ENCODE peak calls at places on chromosomes 16 and 17, in eight cellular contexts. One of them, this sample, is unnamed.

GRCh38 chr17:40311575-40311974 is 2.6 kb downstream of the RARA start:
- DNase-seq in OCI-LY7: no peak
- DNase-seq in neural crest cell: no peak
- DNase-seq in endothelial cell: no peak
- DNase-seq in NCI-H1092 treated with DMSO at 0.1 percent for 48 hours: peak
- DNase-seq in activated T-cell treated with anti-CD3 and anti-CD28 coated beads, Interleukin-2, amount 50 U/mL, for 72 hours: no peak
- DNase-seq in D341Med: no peak
- DNase-seq in WTC11: peak
- DNase-seq in this sample: no peak

GRCh38 chr16:15055141-15056053 is 477 bp downstream of the NTAN1 start:
- DNase-seq in OCI-LY7: peak
- DNase-seq in neural crest cell: peak
- DNase-seq in endothelial cell: no peak
- DNase-seq in NCI-H1092 treated with DMSO at 0.1 percent for 48 hours: peak
- DNase-seq in activated T-cell treated with anti-CD3 and anti-CD28 coated beads, Interleukin-2, amount 50 U/mL, for 72 hours: peak
- DNase-seq in D341Med: no peak
- DNase-seq in WTC11: peak
- DNase-seq in this sample: peak

GRCh38 chr16:20637247-20637646 is 60.2 kb downstream of the ACSM1 start:
- DNase-seq in OCI-LY7: no peak
- DNase-seq in neural crest cell: no peak
- DNase-seq in endothelial cell: no peak
- DNase-seq in NCI-H1092 treated with DMSO at 0.1 percent for 48 hours: no peak
- DNase-seq in activated T-cell treated with anti-CD3 and anti-CD28 coated beads, Interleukin-2, amount 50 U/mL, for 72 hours: no peak
- DNase-seq in D341Med: no peak
- DNase-seq in WTC11: no peak
- DNase-seq in this sample: peak

GRCh38 chr16:26382607-26383006 is 684.1 kb upstream of the C16orf82 start:
- DNase-seq in OCI-LY7: no peak
- DNase-seq in neural crest cell: no peak
- DNase-seq in endothelial cell: no peak
- DNase-seq in NCI-H1092 treated with DMSO at 0.1 percent for 48 hours: peak
- DNase-seq in activated T-cell treated with anti-CD3 and anti-CD28 coated beads, Interleukin-2, amount 50 U/mL, for 72 hours: no peak
- DNase-seq in D341Med: no peak
- DNase-seq in WTC11: no peak
- DNase-seq in this sample: no peak

GRCh38 chr17:74734256-74734655 is 2.8 kb upstream of the RAB37 start:
- DNase-seq in OCI-LY7: no peak
- DNase-seq in neural crest cell: no peak
- DNase-seq in endothelial cell: no peak
- DNase-seq in NCI-H1092 treated with DMSO at 0.1 percent for 48 hours: no peak
- DNase-seq in activated T-cell treated with anti-CD3 and anti-CD28 coated beads, Interleukin-2, amount 50 U/mL, for 72 hours: no peak
- DNase-seq in D341Med: no peak
- DNase-seq in WTC11: no peak
- DNase-seq in this sample: no peak

GRCh38 chr17:37676115-37676925 is 33.1 kb upstream of the DDX52 start:
- DNase-seq in OCI-LY7: peak
- DNase-seq in neural crest cell: no peak
- DNase-seq in endothelial cell: no peak
- DNase-seq in NCI-H1092 treated with DMSO at 0.1 percent for 48 hours: no peak
- DNase-seq in activated T-cell treated with anti-CD3 and anti-CD28 coated beads, Interleukin-2, amount 50 U/mL, for 72 hours: no peak
- DNase-seq in D341Med: no peak
- DNase-seq in WTC11: no peak
- DNase-seq in this sample: no peak

GRCh38 chr16:67546091-67546501 is 16.2 kb upstream of the CTCF start:
- DNase-seq in OCI-LY7: no peak
- DNase-seq in neural crest cell: no peak
- DNase-seq in endothelial cell: no peak
- DNase-seq in NCI-H1092 treated with DMSO at 0.1 percent for 48 hours: no peak
- DNase-seq in activated T-cell treated with anti-CD3 and anti-CD28 coated beads, Interleukin-2, amount 50 U/mL, for 72 hours: no peak
- DNase-seq in D341Med: no peak
- DNase-seq in WTC11: no peak
- DNase-seq in this sample: no peak

GRCh38 chr17:63702223-63702577 is 2.3 kb upstream of the LIMD2 start:
- DNase-seq in OCI-LY7: peak
- DNase-seq in neural crest cell: no peak
- DNase-seq in endothelial cell: no peak
- DNase-seq in NCI-H1092 treated with DMSO at 0.1 percent for 48 hours: no peak
- DNase-seq in activated T-cell treated with anti-CD3 and anti-CD28 coated beads, Interleukin-2, amount 50 U/mL, for 72 hours: peak
- DNase-seq in D341Med: no peak
- DNase-seq in WTC11: no peak
- DNase-seq in this sample: no peak

GRCh38 chr17:49565948-49566491 is 9.7 kb upstream of the NXPH3 start:
- DNase-seq in OCI-LY7: no peak
- DNase-seq in neural crest cell: no peak
- DNase-seq in endothelial cell: no peak
- DNase-seq in NCI-H1092 treated with DMSO at 0.1 percent for 48 hours: peak
- DNase-seq in activated T-cell treated with anti-CD3 and anti-CD28 coated beads, Interleukin-2, amount 50 U/mL, for 72 hours: no peak
- DNase-seq in D341Med: no peak
- DNase-seq in WTC11: no peak
- DNase-seq in this sample: no peak

GRCh38 chr16:77759821-77760220 is 28.5 kb upstream of the VAT1L start:
- DNase-seq in OCI-LY7: no peak
- DNase-seq in neural crest cell: no peak
- DNase-seq in endothelial cell: no peak
- DNase-seq in NCI-H1092 treated with DMSO at 0.1 percent for 48 hours: no peak
- DNase-seq in activated T-cell treated with anti-CD3 and anti-CD28 coated beads, Interleukin-2, amount 50 U/mL, for 72 hours: no peak
- DNase-seq in D341Med: no peak
- DNase-seq in WTC11: no peak
- DNase-seq in this sample: no peak

GRCh38 chr16:1991135-1991551 is 1.4 kb downstream of the SYNGR3 start:
- DNase-seq in OCI-LY7: peak
- DNase-seq in neural crest cell: no peak
- DNase-seq in endothelial cell: no peak
- DNase-seq in NCI-H1092 treated with DMSO at 0.1 percent for 48 hours: no peak
- DNase-seq in activated T-cell treated with anti-CD3 and anti-CD28 coated beads, Interleukin-2, amount 50 U/mL, for 72 hours: peak
- DNase-seq in D341Med: no peak
- DNase-seq in WTC11: no peak
- DNase-seq in this sample: no peak

GRCh38 chr17:27458524-27458908 is 2.3 kb downstream of the KSR1 start:
- DNase-seq in OCI-LY7: no peak
- DNase-seq in neural crest cell: no peak
- DNase-seq in endothelial cell: no peak
- DNase-seq in NCI-H1092 treated with DMSO at 0.1 percent for 48 hours: no peak
- DNase-seq in activated T-cell treated with anti-CD3 and anti-CD28 coated beads, Interleukin-2, amount 50 U/mL, for 72 hours: no peak
- DNase-seq in D341Med: no peak
- DNase-seq in WTC11: peak
- DNase-seq in this sample: peak

GRCh38 chr16:87635541-87636049 is 33.3 kb downstream of the JPH3 start:
- DNase-seq in OCI-LY7: peak
- DNase-seq in neural crest cell: peak
- DNase-seq in endothelial cell: peak
- DNase-seq in NCI-H1092 treated with DMSO at 0.1 percent for 48 hours: peak
- DNase-seq in activated T-cell treated with anti-CD3 and anti-CD28 coated beads, Interleukin-2, amount 50 U/mL, for 72 hours: peak
- DNase-seq in D341Med: peak
- DNase-seq in WTC11: peak
- DNase-seq in this sample: peak

GRCh38 chr16:48592839-48593429 is 17.0 kb downstream of the N4BP1 start:
- DNase-seq in OCI-LY7: peak
- DNase-seq in neural crest cell: no peak
- DNase-seq in endothelial cell: no peak
- DNase-seq in NCI-H1092 treated with DMSO at 0.1 percent for 48 hours: no peak
- DNase-seq in activated T-cell treated with anti-CD3 and anti-CD28 coated beads, Interleukin-2, amount 50 U/mL, for 72 hours: no peak
- DNase-seq in D341Med: no peak
- DNase-seq in WTC11: no peak
- DNase-seq in this sample: no peak

GRCh38 chr16:11272921-11273720 is at the start of gene PRM3:
- DNase-seq in OCI-LY7: no peak
- DNase-seq in neural crest cell: no peak
- DNase-seq in endothelial cell: no peak
- DNase-seq in NCI-H1092 treated with DMSO at 0.1 percent for 48 hours: no peak
- DNase-seq in activated T-cell treated with anti-CD3 and anti-CD28 coated beads, Interleukin-2, amount 50 U/mL, for 72 hours: no peak
- DNase-seq in D341Med: no peak
- DNase-seq in WTC11: no peak
- DNase-seq in this sample: no peak

GRCh38 chr17:14575349-14575966 is 274.6 kb downstream of the HS3ST3B1 start:
- DNase-seq in OCI-LY7: no peak
- DNase-seq in neural crest cell: no peak
- DNase-seq in endothelial cell: no peak
- DNase-seq in NCI-H1092 treated with DMSO at 0.1 percent for 48 hours: no peak
- DNase-seq in activated T-cell treated with anti-CD3 and anti-CD28 coated beads, Interleukin-2, amount 50 U/mL, for 72 hours: no peak
- DNase-seq in D341Med: no peak
- DNase-seq in WTC11: no peak
- DNase-seq in this sample: peak

GRCh38 chr16:88968589-88969280 is 8.3 kb downstream of the CBFA2T3 start:
- DNase-seq in OCI-LY7: peak
- DNase-seq in neural crest cell: no peak
- DNase-seq in endothelial cell: no peak
- DNase-seq in NCI-H1092 treated with DMSO at 0.1 percent for 48 hours: no peak
- DNase-seq in activated T-cell treated with anti-CD3 and anti-CD28 coated beads, Interleukin-2, amount 50 U/mL, for 72 hours: no peak
- DNase-seq in D341Med: no peak
- DNase-seq in WTC11: no peak
- DNase-seq in this sample: no peak

GRCh38 chr16:794853-795466 is 5.6 kb downstream of the GNG13 start:
- DNase-seq in OCI-LY7: no peak
- DNase-seq in neural crest cell: no peak
- DNase-seq in endothelial cell: no peak
- DNase-seq in NCI-H1092 treated with DMSO at 0.1 percent for 48 hours: no peak
- DNase-seq in activated T-cell treated with anti-CD3 and anti-CD28 coated beads, Interleukin-2, amount 50 U/mL, for 72 hours: no peak
- DNase-seq in D341Med: no peak
- DNase-seq in WTC11: no peak
- DNase-seq in this sample: no peak

GRCh38 chr16:81403601-81404391 is 40.8 kb upstream of the CMIP start:
- DNase-seq in OCI-LY7: peak
- DNase-seq in neural crest cell: peak
- DNase-seq in endothelial cell: peak
- DNase-seq in NCI-H1092 treated with DMSO at 0.1 percent for 48 hours: peak
- DNase-seq in activated T-cell treated with anti-CD3 and anti-CD28 coated beads, Interleukin-2, amount 50 U/mL, for 72 hours: peak
- DNase-seq in D341Med: peak
- DNase-seq in WTC11: peak
- DNase-seq in this sample: peak

GRCh38 chr17:40038882-40039513 is 15.2 kb downstream of the MED24 start:
- DNase-seq in OCI-LY7: no peak
- DNase-seq in neural crest cell: peak
- DNase-seq in endothelial cell: peak
- DNase-seq in NCI-H1092 treated with DMSO at 0.1 percent for 48 hours: peak
- DNase-seq in activated T-cell treated with anti-CD3 and anti-CD28 coated beads, Interleukin-2, amount 50 U/mL, for 72 hours: no peak
- DNase-seq in D341Med: peak
- DNase-seq in WTC11: peak
- DNase-seq in this sample: peak

GRCh38 chr16:49755291-49755611 is 100.7 kb downstream of the ZNF423 start:
- DNase-seq in OCI-LY7: no peak
- DNase-seq in neural crest cell: no peak
- DNase-seq in endothelial cell: peak
- DNase-seq in NCI-H1092 treated with DMSO at 0.1 percent for 48 hours: no peak
- DNase-seq in activated T-cell treated with anti-CD3 and anti-CD28 coated beads, Interleukin-2, amount 50 U/mL, for 72 hours: no peak
- DNase-seq in D341Med: no peak
- DNase-seq in WTC11: no peak
- DNase-seq in this sample: peak

GRCh38 chr17:43010667-43011308 is 4.2 kb downstream of the IFI35 start:
- DNase-seq in OCI-LY7: no peak
- DNase-seq in neural crest cell: no peak
- DNase-seq in endothelial cell: no peak
- DNase-seq in NCI-H1092 treated with DMSO at 0.1 percent for 48 hours: no peak
- DNase-seq in activated T-cell treated with anti-CD3 and anti-CD28 coated beads, Interleukin-2, amount 50 U/mL, for 72 hours: no peak
- DNase-seq in D341Med: no peak
- DNase-seq in WTC11: no peak
- DNase-seq in this sample: no peak

GRCh38 chr17:78558181-78558850 is 18.9 kb downstream of the DNAH17 start:
- DNase-seq in OCI-LY7: peak
- DNase-seq in neural crest cell: no peak
- DNase-seq in endothelial cell: peak
- DNase-seq in NCI-H1092 treated with DMSO at 0.1 percent for 48 hours: no peak
- DNase-seq in activated T-cell treated with anti-CD3 and anti-CD28 coated beads, Interleukin-2, amount 50 U/mL, for 72 hours: no peak
- DNase-seq in D341Med: no peak
- DNase-seq in WTC11: no peak
- DNase-seq in this sample: no peak

GRCh38 chr16:62170642-62171041 is 134.4 kb upstream of the CDH8 start:
- DNase-seq in OCI-LY7: no peak
- DNase-seq in neural crest cell: no peak
- DNase-seq in endothelial cell: no peak
- DNase-seq in NCI-H1092 treated with DMSO at 0.1 percent for 48 hours: no peak
- DNase-seq in activated T-cell treated with anti-CD3 and anti-CD28 coated beads, Interleukin-2, amount 50 U/mL, for 72 hours: no peak
- DNase-seq in D341Med: no peak
- DNase-seq in WTC11: no peak
- DNase-seq in this sample: no peak

GRCh38 chr16:977096-977701 is 4.4 kb upstream of the SOX8 start:
- DNase-seq in OCI-LY7: no peak
- DNase-seq in neural crest cell: no peak
- DNase-seq in endothelial cell: no peak
- DNase-seq in NCI-H1092 treated with DMSO at 0.1 percent for 48 hours: no peak
- DNase-seq in activated T-cell treated with anti-CD3 and anti-CD28 coated beads, Interleukin-2, amount 50 U/mL, for 72 hours: no peak
- DNase-seq in D341Med: no peak
- DNase-seq in WTC11: no peak
- DNase-seq in this sample: no peak

GRCh38 chr17:78327880-78328279 is 32.0 kb downstream of the SOCS3 start:
- DNase-seq in OCI-LY7: no peak
- DNase-seq in neural crest cell: no peak
- DNase-seq in endothelial cell: no peak
- DNase-seq in NCI-H1092 treated with DMSO at 0.1 percent for 48 hours: no peak
- DNase-seq in activated T-cell treated with anti-CD3 and anti-CD28 coated beads, Interleukin-2, amount 50 U/mL, for 72 hours: no peak
- DNase-seq in D341Med: no peak
- DNase-seq in WTC11: no peak
- DNase-seq in this sample: no peak

GRCh38 chr17:46027326-46028325 is 28.6 kb downstream of the STH start:
- DNase-seq in OCI-LY7: no peak
- DNase-seq in neural crest cell: no peak
- DNase-seq in endothelial cell: no peak
- DNase-seq in NCI-H1092 treated with DMSO at 0.1 percent for 48 hours: peak
- DNase-seq in activated T-cell treated with anti-CD3 and anti-CD28 coated beads, Interleukin-2, amount 50 U/mL, for 72 hours: no peak
- DNase-seq in D341Med: peak
- DNase-seq in WTC11: no peak
- DNase-seq in this sample: no peak

GRCh38 chr16:3087243-3087791 is 11.8 kb downstream of the ZSCAN10 start:
- DNase-seq in OCI-LY7: no peak
- DNase-seq in neural crest cell: peak
- DNase-seq in endothelial cell: peak
- DNase-seq in NCI-H1092 treated with DMSO at 0.1 percent for 48 hours: no peak
- DNase-seq in activated T-cell treated with anti-CD3 and anti-CD28 coated beads, Interleukin-2, amount 50 U/mL, for 72 hours: no peak
- DNase-seq in D341Med: no peak
- DNase-seq in WTC11: peak
- DNase-seq in this sample: peak

GRCh38 chr17:73265646-73266640 is 4.3 kb upstream of the CPSF4L start:
- DNase-seq in OCI-LY7: no peak
- DNase-seq in neural crest cell: no peak
- DNase-seq in endothelial cell: no peak
- DNase-seq in NCI-H1092 treated with DMSO at 0.1 percent for 48 hours: no peak
- DNase-seq in activated T-cell treated with anti-CD3 and anti-CD28 coated beads, Interleukin-2, amount 50 U/mL, for 72 hours: no peak
- DNase-seq in D341Med: no peak
- DNase-seq in WTC11: no peak
- DNase-seq in this sample: no peak

GRCh38 chr17:62882284-62882683 is 74.2 kb upstream of the MARCHF10 start:
- DNase-seq in OCI-LY7: no peak
- DNase-seq in neural crest cell: no peak
- DNase-seq in endothelial cell: no peak
- DNase-seq in NCI-H1092 treated with DMSO at 0.1 percent for 48 hours: no peak
- DNase-seq in activated T-cell treated with anti-CD3 and anti-CD28 coated beads, Interleukin-2, amount 50 U/mL, for 72 hours: no peak
- DNase-seq in D341Med: no peak
- DNase-seq in WTC11: no peak
- DNase-seq in this sample: no peak

GRCh38 chr16:67935096-67935401 is 1.6 kb downstream of the PSMB10 start:
- DNase-seq in OCI-LY7: no peak
- DNase-seq in neural crest cell: no peak
- DNase-seq in endothelial cell: no peak
- DNase-seq in NCI-H1092 treated with DMSO at 0.1 percent for 48 hours: peak
- DNase-seq in activated T-cell treated with anti-CD3 and anti-CD28 coated beads, Interleukin-2, amount 50 U/mL, for 72 hours: no peak
- DNase-seq in D341Med: no peak
- DNase-seq in WTC11: no peak
- DNase-seq in this sample: no peak

GRCh38 chr16:22627043-22627442 is 116.4 kb downstream of the NPIPB5 start:
- DNase-seq in OCI-LY7: no peak
- DNase-seq in neural crest cell: no peak
- DNase-seq in endothelial cell: no peak
- DNase-seq in NCI-H1092 treated with DMSO at 0.1 percent for 48 hours: no peak
- DNase-seq in activated T-cell treated with anti-CD3 and anti-CD28 coated beads, Interleukin-2, amount 50 U/mL, for 72 hours: no peak
- DNase-seq in D341Med: no peak
- DNase-seq in WTC11: no peak
- DNase-seq in this sample: no peak

GRCh38 chr16:52071101-52071500 is 475.8 kb downstream of the TOX3 start:
- DNase-seq in OCI-LY7: no peak
- DNase-seq in neural crest cell: no peak
- DNase-seq in endothelial cell: no peak
- DNase-seq in NCI-H1092 treated with DMSO at 0.1 percent for 48 hours: no peak
- DNase-seq in activated T-cell treated with anti-CD3 and anti-CD28 coated beads, Interleukin-2, amount 50 U/mL, for 72 hours: no peak
- DNase-seq in D341Med: no peak
- DNase-seq in WTC11: no peak
- DNase-seq in this sample: no peak

This sample was measured in ELF-1.